ENCODE peak calls at places on chromosomes 13 and 19, in eight cellular contexts. R is T-cell, V is endothelial cell, G is Peyer's patch, Y is iris pigment epithelial cell, B is heart right ventricle, S is kidney glomerular epithelial cell, O is neural progenitor cell. W is an unnamed sample.

GRCh38 chr13:107079423-107080099 is 511.6 kb upstream of the ARGLU1 start:
- DNase-seq in R (no peak), V (no peak), G (no peak), Y (no peak), B (no peak), S (no peak), O (no peak), W (no peak)

GRCh38 chr13:112193463-112194166 is 126.7 kb downstream of the SOX1 start:
- DNase-seq in R (no peak), V (no peak), G (no peak), Y (no peak), B (no peak), S (no peak), O (no peak), W (no peak)

GRCh38 chr19:31378404-31378803 is 29.2 kb upstream of the TSHZ3 start:
- DNase-seq in R (no peak), V (no peak), G (no peak), Y (peak; percentile 73), B (peak; percentile 47), S (peak; percentile 5), O (no peak), W (no peak)

GRCh38 chr19:20999731-21000352 is 20.6 kb upstream of the ZNF430 start:
- DNase-seq in R (peak; percentile 82), V (peak; percentile 81), G (peak; percentile 52), Y (peak; percentile 96), B (peak; percentile 91), S (peak; percentile 72), O (peak; percentile 92), W (peak; percentile 89)

GRCh38 chr19:19022380-19022961 is 10.8 kb downstream of the SUGP2 start:
- DNase-seq in R (no peak), V (no peak), G (no peak), Y (no peak), B (no peak), S (no peak), O (no peak), W (no peak)

GRCh38 chr19:34851277-34851804 is 75.4 kb upstream of the ZNF30 start:
- DNase-seq in R (no peak), V (no peak), G (no peak), Y (no peak), B (no peak), S (no peak), O (no peak), W (no peak)

GRCh38 chr13:23828866-23829265 is 60.3 kb downstream of the MIPEP start:
- DNase-seq in R (no peak), V (no peak), G (no peak), Y (peak; percentile 78), B (no peak), S (no peak), O (no peak), W (no peak)

GRCh38 chr19:992670-993055 is 7.6 kb upstream of the GRIN3B start:
- DNase-seq in R (no peak), V (no peak), G (no peak), Y (no peak), B (no peak), S (no peak), O (no peak), W (no peak)

GRCh38 chr13:95156208-95156607 is 145.0 kb downstream of the ABCC4 start:
- DNase-seq in R (no peak), V (no peak), G (no peak), Y (peak; percentile 44), B (no peak), S (no peak), O (no peak), W (no peak)

GRCh38 chr19:40831502-40832430 is 18.5 kb downstream of the CYP2A6 start:
- DNase-seq in R (no peak), V (no peak), G (no peak), Y (peak; percentile 95), B (no peak), S (no peak), O (no peak), W (no peak)

GRCh38 chr13:73702419-73703071 is 431.7 kb downstream of the KLF12 start:
- DNase-seq in R (peak; percentile 27), V (no peak), G (no peak), Y (peak; percentile 33), B (no peak), S (no peak), O (no peak), W (no peak)

GRCh38 chr19:39408392-39409206 is 2.0 kb downstream of the ZFP36 start:
- DNase-seq in R (no peak), V (no peak), G (no peak), Y (peak; percentile 46), B (peak; percentile 21), S (no peak), O (peak; percentile 26), W (no peak)

GRCh38 chr13:20824762-20825161 is 51.0 kb upstream of the EEF1AKMT1 start:
- DNase-seq in R (no peak), V (no peak), G (no peak), Y (peak; percentile 68), B (no peak), S (no peak), O (no peak), W (no peak)

GRCh38 chr13:99418663-99419140 is 82.6 kb upstream of the TM9SF2 start:
- DNase-seq in R (no peak), V (no peak), G (no peak), Y (no peak), B (no peak), S (no peak), O (no peak), W (no peak)

GRCh38 chr19:29565171-29565570 is 39.4 kb downstream of the VSTM2B start:
- DNase-seq in R (no peak), V (no peak), G (no peak), Y (no peak), B (no peak), S (no peak), O (no peak), W (no peak)

GRCh38 chr13:44879452-44880058 is 109.7 kb downstream of the NUFIP1 start:
- DNase-seq in R (no peak), V (no peak), G (no peak), Y (peak; percentile 63), B (no peak), S (peak; percentile 11), O (no peak), W (no peak)

GRCh38 chr13:98507060-98507797 is 69.7 kb downstream of the STK24 start:
- DNase-seq in R (no peak), V (peak; percentile 57), G (peak; percentile 59), Y (peak; percentile 54), B (peak; percentile 80), S (peak; percentile 72), O (peak; percentile 79), W (no peak)

GRCh38 chr13:107284168-107284567 is 716.2 kb upstream of the ARGLU1 start:
- DNase-seq in R (no peak), V (no peak), G (no peak), Y (peak; percentile 58), B (no peak), S (peak; percentile 9), O (no peak), W (no peak)

GRCh38 chr13:33446821-33447481 is 161.4 kb upstream of the STARD13 start:
- DNase-seq in R (no peak), V (no peak), G (no peak), Y (no peak), B (no peak), S (no peak), O (no peak), W (no peak)

GRCh38 chr19:38401148-38401547 is 1.7 kb upstream of the FAM98C start:
- DNase-seq in R (no peak), V (peak; percentile 34), G (no peak), Y (peak; percentile 37), B (no peak), S (peak; percentile 14), O (no peak), W (no peak)

GRCh38 chr13:46386426-46386995 is 541 bp downstream of the RUBCNL start:
- DNase-seq in R (no peak), V (no peak), G (no peak), Y (no peak), B (no peak), S (no peak), O (peak; percentile 44), W (no peak)

GRCh38 chr19:1855040-1855827 is 7.0 kb upstream of the REXO1 start:
- DNase-seq in R (peak; percentile 69), V (peak; percentile 85), G (peak; percentile 99), Y (peak; percentile 76), B (peak; percentile 92), S (no peak), O (peak; percentile 93), W (peak; percentile 84)

GRCh38 chr19:30841934-30842333 is 469.8 kb downstream of the ZNF536 start:
- DNase-seq in R (no peak), V (no peak), G (no peak), Y (no peak), B (no peak), S (no peak), O (no peak), W (no peak)

GRCh38 chr19:33089061-33089460 is 8.1 kb downstream of the GPATCH1 start:
- DNase-seq in R (no peak), V (no peak), G (no peak), Y (no peak), B (no peak), S (no peak), O (no peak), W (no peak)

GRCh38 chr13:80100636-80101035 is 240.3 kb downstream of the SPRY2 start:
- DNase-seq in R (no peak), V (no peak), G (no peak), Y (peak; percentile 76), B (no peak), S (no peak), O (no peak), W (no peak)

GRCh38 chr13:32911506-32911905 is 104.7 kb upstream of the KL start:
- DNase-seq in R (no peak), V (peak; percentile 36), G (no peak), Y (peak; percentile 75), B (no peak), S (peak; percentile 16), O (peak; percentile 54), W (no peak)

GRCh38 chr19:35436477-35437141 is 11.4 kb upstream of the FFAR2 start:
- DNase-seq in R (no peak), V (no peak), G (peak; percentile 58), Y (peak; percentile 35), B (peak; percentile 26), S (peak; percentile 12), O (no peak), W (no peak)

GRCh38 chr13:36101157-36101556 is 30.0 kb downstream of the DCLK1 start:
- DNase-seq in R (no peak), V (no peak), G (no peak), Y (no peak), B (no peak), S (no peak), O (no peak), W (no peak)